ENCODE peak calls at places on chromosomes 7 and 10, in nine cellular contexts. P is AG09319; D is skeletal muscle cell; N is psoas muscle; O is GM03348; L is uterus; X is NCI-H2029; I is activated naive CD8-positive, alpha-beta T cell treated with anti-CD3 and anti-CD28 coated beads for 36 hours; F is EH. C is an unnamed sample.

GRCh38 chr10:32207544-32207943 is 139.4 kb downstream of the EPC1 start:
- DNase-seq in P (no peak), D (no peak), N (peak; percentile 24), O (peak; percentile 55), L (no peak), X (peak; percentile 3), I (peak; percentile 52), F (peak; percentile 64), C (no peak)

GRCh38 chr7:2168612-2169312 is 64.0 kb downstream of the MAD1L1 start:
- DNase-seq in P (no peak), D (no peak), N (no peak), O (no peak), L (no peak), X (no peak), I (no peak), F (no peak), C (no peak)

GRCh38 chr7:4204530-4205165 is 477.4 kb upstream of the FOXK1 start:
- DNase-seq in P (no peak), D (no peak), N (no peak), O (no peak), L (no peak), X (no peak), I (no peak), F (no peak), C (no peak)

GRCh38 chr10:16967866-16968721 is 150.9 kb upstream of the RSU1 start:
- DNase-seq in P (no peak), D (peak; percentile 70), N (peak; percentile 32), O (peak; percentile 81), L (no peak), X (no peak), I (no peak), F (peak; percentile 93), C (no peak)

GRCh38 chr7:13908667-13909382 is 80.6 kb downstream of the ETV1 start:
- DNase-seq in P (no peak), D (no peak), N (no peak), O (no peak), L (no peak), X (no peak), I (peak; percentile 1), F (peak; percentile 27), C (no peak)

GRCh38 chr7:1124164-1124563 is 35.8 kb downstream of the ZFAND2A start:
- DNase-seq in P (no peak), D (no peak), N (no peak), O (no peak), L (no peak), X (no peak), I (no peak), F (no peak), C (no peak)

GRCh38 chr10:78770167-78771090 is 298.3 kb upstream of the ZMIZ1 start:
- DNase-seq in P (no peak), D (no peak), N (no peak), O (no peak), L (peak; percentile 56), X (no peak), I (no peak), F (peak; percentile 69), C (no peak)

GRCh38 chr7:149644754-149645153 is 128.6 kb downstream of the ZNF467 start:
- DNase-seq in P (no peak), D (no peak), N (no peak), O (no peak), L (no peak), X (no peak), I (no peak), F (no peak), C (peak; percentile 36)

GRCh38 chr7:20083781-20084180 is 133.4 kb downstream of the MACC1 start:
- DNase-seq in P (no peak), D (no peak), N (peak; percentile 13), O (peak; percentile 59), L (peak; percentile 72), X (no peak), I (peak; percentile 10), F (peak; percentile 49), C (no peak)

GRCh38 chr7:116528008-116528789 is 3.4 kb downstream of the CAV1 start:
- DNase-seq in P (peak; percentile 89), D (peak; percentile 96), N (peak; percentile 67), O (peak; percentile 87), L (peak; percentile 79), X (no peak), I (no peak), F (peak; percentile 98), C (peak; percentile 74)

GRCh38 chr7:102444961-102445673 is 11.7 kb downstream of the ORAI2 start:
- DNase-seq in P (no peak), D (no peak), N (no peak), O (no peak), L (no peak), X (no peak), I (no peak), F (no peak), C (no peak)

GRCh38 chr7:4069268-4070095 is 612.6 kb upstream of the FOXK1 start:
- DNase-seq in P (no peak), D (no peak), N (no peak), O (no peak), L (no peak), X (no peak), I (no peak), F (no peak), C (peak; percentile 28)

GRCh38 chr7:41247128-41247865 is 455.6 kb downstream of the INHBA start:
- DNase-seq in P (no peak), D (no peak), N (no peak), O (no peak), L (no peak), X (peak; percentile 21), I (no peak), F (no peak), C (no peak)

GRCh38 chr7:33716581-33717477 is 188.5 kb upstream of the BMPER start:
- DNase-seq in P (no peak), D (no peak), N (no peak), O (peak; percentile 66), L (no peak), X (no peak), I (no peak), F (peak; percentile 67), C (no peak)

GRCh38 chr7:143359769-143360168 is 2.7 kb downstream of the FAM131B start:
- DNase-seq in P (no peak), D (no peak), N (no peak), O (no peak), L (no peak), X (no peak), I (no peak), F (no peak), C (no peak)

GRCh38 chr10:59433720-59434428 is 71.5 kb upstream of the FAM13C start:
- DNase-seq in P (no peak), D (no peak), N (no peak), O (no peak), L (no peak), X (no peak), I (no peak), F (no peak), C (no peak)

GRCh38 chr10:282294-283139 is 147.3 kb downstream of the ZMYND11 start:
- DNase-seq in P (no peak), D (no peak), N (no peak), O (peak; percentile 44), L (no peak), X (no peak), I (no peak), F (peak; percentile 69), C (no peak)

GRCh38 chr10:51244308-51244707 is 170.0 kb downstream of the PRKG1 start:
- DNase-seq in P (no peak), D (no peak), N (no peak), O (no peak), L (no peak), X (no peak), I (no peak), F (peak; percentile 47), C (no peak)

GRCh38 chr7:140165422-140165821 is 11.4 kb downstream of the KDM7A start:
- DNase-seq in P (peak; percentile 49), D (peak; percentile 75), N (no peak), O (peak; percentile 60), L (no peak), X (no peak), I (no peak), F (peak; percentile 83), C (no peak)

GRCh38 chr7:48040944-48041664 is 5.8 kb downstream of the C7orf57 start:
- DNase-seq in P (no peak), D (no peak), N (no peak), O (no peak), L (no peak), X (no peak), I (no peak), F (peak; percentile 42), C (no peak)

GRCh38 chr7:144676492-144676891 is 159.4 kb downstream of the TPK1 start:
- DNase-seq in P (no peak), D (no peak), N (no peak), O (no peak), L (no peak), X (no peak), I (no peak), F (no peak), C (no peak)

GRCh38 chr7:2821842-2822507 is 22.1 kb downstream of the GNA12 start:
- DNase-seq in P (no peak), D (peak; percentile 52), N (no peak), O (peak; percentile 85), L (no peak), X (no peak), I (no peak), F (peak; percentile 92), C (no peak)

GRCh38 chr7:46603780-46604725 is 683.0 kb upstream of the IGFBP3 start:
- DNase-seq in P (no peak), D (peak; percentile 92), N (peak; percentile 91), O (no peak), L (peak; percentile 92), X (no peak), I (no peak), F (peak; percentile 61), C (peak; percentile 98)

GRCh38 chr7:2472744-2473143 is 3.5 kb downstream of the GRIFIN start:
- DNase-seq in P (no peak), D (no peak), N (no peak), O (no peak), L (no peak), X (no peak), I (no peak), F (no peak), C (no peak)

GRCh38 chr7:22669692-22670421 is 57.1 kb upstream of the IL6 start:
- DNase-seq in P (no peak), D (no peak), N (no peak), O (no peak), L (no peak), X (no peak), I (no peak), F (no peak), C (no peak)

GRCh38 chr7:156827587-156828203 is 65.3 kb downstream of the LMBR1 start:
- DNase-seq in P (no peak), D (peak; percentile 1), N (no peak), O (peak; percentile 46), L (no peak), X (no peak), I (no peak), F (peak; percentile 33), C (no peak)

GRCh38 chr10:115774721-115775120 is 498.3 kb downstream of the GFRA1 start:
- DNase-seq in P (no peak), D (no peak), N (no peak), O (no peak), L (no peak), X (no peak), I (no peak), F (peak; percentile 28), C (no peak)

GRCh38 chr7:10040674-10041073 is 933.0 kb upstream of the PHF14 start:
- DNase-seq in P (no peak), D (no peak), N (no peak), O (no peak), L (no peak), X (no peak), I (no peak), F (no peak), C (no peak)

GRCh38 chr7:157771-158251 is 34.6 kb upstream of the FAM20C start:
- DNase-seq in P (no peak), D (no peak), N (no peak), O (no peak), L (no peak), X (no peak), I (no peak), F (no peak), C (no peak)

GRCh38 chr10:29698766-29699490 is 64.2 kb upstream of the SVIL start:
- DNase-seq in P (no peak), D (peak; percentile 13), N (no peak), O (no peak), L (no peak), X (no peak), I (no peak), F (no peak), C (no peak)

GRCh38 chr7:143733876-143734275 is 23.6 kb downstream of the CTAGE6 start:
- DNase-seq in P (no peak), D (no peak), N (no peak), O (no peak), L (no peak), X (no peak), I (no peak), F (no peak), C (no peak)